ENCODE peak calls at places on chromosomes 12 and 14, in seven cellular contexts. One of them, this sample, is unnamed.

GRCh38 chr12:442235-442884 is 17.4 kb upstream of the B4GALNT3 start:
- DNase-seq in stimulated activated CD4-positive, alpha-beta T cell treated with anti-CD3 and anti-CD28 coated beads, Interleukin-12 subunit alpha, Interleukin-12 subunit beta, amount 100 ng/mL, for 4 hours: no peak
- DNase-seq in T-helper 9 cell: peak; percentile 41
- DNase-seq in right atrium auricular region: peak; percentile 71
- DNase-seq in NCI-H748 treated with DMSO at 0.1 percent for 48 hours: no peak
- DNase-seq in T-helper 22 cell: no peak
- DNase-seq in endothelial cell: peak; percentile 75
- DNase-seq in this sample: peak; percentile 55

GRCh38 chr14:21987937-21988336 is 314.3 kb upstream of the OR4E1 start:
- DNase-seq in T-helper 22 cell: no peak
- DNase-seq in NCI-H748 treated with DMSO at 0.1 percent for 48 hours: no peak
- DNase-seq in T-helper 9 cell: no peak
- DNase-seq in endothelial cell: peak; percentile 44
- DNase-seq in stimulated activated CD4-positive, alpha-beta T cell treated with anti-CD3 and anti-CD28 coated beads, Interleukin-12 subunit alpha, Interleukin-12 subunit beta, amount 100 ng/mL, for 4 hours: no peak
- DNase-seq in right atrium auricular region: no peak
- DNase-seq in this sample: peak; percentile 25

GRCh38 chr12:82299617-82300016 is 58.6 kb downstream of the CCDC59 start:
- DNase-seq in stimulated activated CD4-positive, alpha-beta T cell treated with anti-CD3 and anti-CD28 coated beads, Interleukin-12 subunit alpha, Interleukin-12 subunit beta, amount 100 ng/mL, for 4 hours: no peak
- DNase-seq in endothelial cell: no peak
- DNase-seq in right atrium auricular region: no peak
- DNase-seq in NCI-H748 treated with DMSO at 0.1 percent for 48 hours: no peak
- DNase-seq in T-helper 22 cell: no peak
- DNase-seq in T-helper 9 cell: no peak
- DNase-seq in this sample: no peak

GRCh38 chr14:55077691-55078151 is 26.3 kb downstream of the MAPK1IP1L start:
- DNase-seq in right atrium auricular region: no peak
- DNase-seq in endothelial cell: no peak
- DNase-seq in T-helper 9 cell: no peak
- DNase-seq in stimulated activated CD4-positive, alpha-beta T cell treated with anti-CD3 and anti-CD28 coated beads, Interleukin-12 subunit alpha, Interleukin-12 subunit beta, amount 100 ng/mL, for 4 hours: no peak
- DNase-seq in T-helper 22 cell: no peak
- DNase-seq in NCI-H748 treated with DMSO at 0.1 percent for 48 hours: no peak
- DNase-seq in this sample: no peak

GRCh38 chr12:57127101-57127709 is 1.1 kb upstream of the LRP1 start:
- DNase-seq in stimulated activated CD4-positive, alpha-beta T cell treated with anti-CD3 and anti-CD28 coated beads, Interleukin-12 subunit alpha, Interleukin-12 subunit beta, amount 100 ng/mL, for 4 hours: peak; percentile 18
- DNase-seq in endothelial cell: peak; percentile 63
- DNase-seq in NCI-H748 treated with DMSO at 0.1 percent for 48 hours: peak; percentile 31
- DNase-seq in right atrium auricular region: peak; percentile 81
- DNase-seq in T-helper 22 cell: no peak
- DNase-seq in T-helper 9 cell: peak; percentile 31
- DNase-seq in this sample: peak; percentile 66

GRCh38 chr12:80116735-80117134 is 17.4 kb downstream of the OTOGL start:
- DNase-seq in endothelial cell: no peak
- DNase-seq in NCI-H748 treated with DMSO at 0.1 percent for 48 hours: no peak
- DNase-seq in stimulated activated CD4-positive, alpha-beta T cell treated with anti-CD3 and anti-CD28 coated beads, Interleukin-12 subunit alpha, Interleukin-12 subunit beta, amount 100 ng/mL, for 4 hours: no peak
- DNase-seq in T-helper 22 cell: no peak
- DNase-seq in T-helper 9 cell: no peak
- DNase-seq in right atrium auricular region: no peak
- DNase-seq in this sample: no peak

GRCh38 chr12:97767347-97767746 is 304.7 kb downstream of the RMST start:
- DNase-seq in T-helper 9 cell: no peak
- DNase-seq in T-helper 22 cell: no peak
- DNase-seq in endothelial cell: no peak
- DNase-seq in NCI-H748 treated with DMSO at 0.1 percent for 48 hours: no peak
- DNase-seq in stimulated activated CD4-positive, alpha-beta T cell treated with anti-CD3 and anti-CD28 coated beads, Interleukin-12 subunit alpha, Interleukin-12 subunit beta, amount 100 ng/mL, for 4 hours: no peak
- DNase-seq in right atrium auricular region: no peak
- DNase-seq in this sample: no peak

GRCh38 chr12:22312336-22312735 is 22.2 kb downstream of the ST8SIA1 start:
- DNase-seq in T-helper 22 cell: no peak
- DNase-seq in right atrium auricular region: peak; percentile 80
- DNase-seq in stimulated activated CD4-positive, alpha-beta T cell treated with anti-CD3 and anti-CD28 coated beads, Interleukin-12 subunit alpha, Interleukin-12 subunit beta, amount 100 ng/mL, for 4 hours: no peak
- DNase-seq in T-helper 9 cell: no peak
- DNase-seq in endothelial cell: no peak
- DNase-seq in NCI-H748 treated with DMSO at 0.1 percent for 48 hours: no peak
- DNase-seq in this sample: no peak

GRCh38 chr12:65232490-65233077 is 45.9 kb upstream of the MSRB3 start:
- DNase-seq in T-helper 22 cell: no peak
- DNase-seq in endothelial cell: no peak
- DNase-seq in stimulated activated CD4-positive, alpha-beta T cell treated with anti-CD3 and anti-CD28 coated beads, Interleukin-12 subunit alpha, Interleukin-12 subunit beta, amount 100 ng/mL, for 4 hours: no peak
- DNase-seq in T-helper 9 cell: no peak
- DNase-seq in NCI-H748 treated with DMSO at 0.1 percent for 48 hours: no peak
- DNase-seq in right atrium auricular region: no peak
- DNase-seq in this sample: no peak

GRCh38 chr12:127811988-127812387 is 455.0 kb upstream of the TMEM132C start:
- DNase-seq in T-helper 9 cell: no peak
- DNase-seq in T-helper 22 cell: no peak
- DNase-seq in stimulated activated CD4-positive, alpha-beta T cell treated with anti-CD3 and anti-CD28 coated beads, Interleukin-12 subunit alpha, Interleukin-12 subunit beta, amount 100 ng/mL, for 4 hours: no peak
- DNase-seq in NCI-H748 treated with DMSO at 0.1 percent for 48 hours: peak; percentile 70
- DNase-seq in right atrium auricular region: no peak
- DNase-seq in endothelial cell: no peak
- DNase-seq in this sample: no peak

GRCh38 chr12:110111476-110112334 is 12.5 kb upstream of the IFT81 start:
- DNase-seq in stimulated activated CD4-positive, alpha-beta T cell treated with anti-CD3 and anti-CD28 coated beads, Interleukin-12 subunit alpha, Interleukin-12 subunit beta, amount 100 ng/mL, for 4 hours: no peak
- DNase-seq in right atrium auricular region: no peak
- DNase-seq in T-helper 22 cell: no peak
- DNase-seq in endothelial cell: no peak
- DNase-seq in NCI-H748 treated with DMSO at 0.1 percent for 48 hours: no peak
- DNase-seq in T-helper 9 cell: no peak
- DNase-seq in this sample: no peak

GRCh38 chr12:109625131-109625559 is 51.6 kb downstream of the MVK start:
- DNase-seq in right atrium auricular region: no peak
- DNase-seq in NCI-H748 treated with DMSO at 0.1 percent for 48 hours: no peak
- DNase-seq in T-helper 9 cell: no peak
- DNase-seq in T-helper 22 cell: no peak
- DNase-seq in stimulated activated CD4-positive, alpha-beta T cell treated with anti-CD3 and anti-CD28 coated beads, Interleukin-12 subunit alpha, Interleukin-12 subunit beta, amount 100 ng/mL, for 4 hours: no peak
- DNase-seq in endothelial cell: no peak
- DNase-seq in this sample: no peak

GRCh38 chr12:42172811-42173210 is 28.1 kb upstream of the GXYLT1 start:
- DNase-seq in NCI-H748 treated with DMSO at 0.1 percent for 48 hours: no peak
- DNase-seq in T-helper 9 cell: no peak
- DNase-seq in stimulated activated CD4-positive, alpha-beta T cell treated with anti-CD3 and anti-CD28 coated beads, Interleukin-12 subunit alpha, Interleukin-12 subunit beta, amount 100 ng/mL, for 4 hours: no peak
- DNase-seq in right atrium auricular region: no peak
- DNase-seq in endothelial cell: no peak
- DNase-seq in T-helper 22 cell: no peak
- DNase-seq in this sample: no peak

GRCh38 chr14:104684449-104684821 is 5.0 kb upstream of the INF2 start:
- DNase-seq in T-helper 9 cell: no peak
- DNase-seq in stimulated activated CD4-positive, alpha-beta T cell treated with anti-CD3 and anti-CD28 coated beads, Interleukin-12 subunit alpha, Interleukin-12 subunit beta, amount 100 ng/mL, for 4 hours: no peak
- DNase-seq in NCI-H748 treated with DMSO at 0.1 percent for 48 hours: no peak
- DNase-seq in T-helper 22 cell: no peak
- DNase-seq in endothelial cell: no peak
- DNase-seq in right atrium auricular region: no peak
- DNase-seq in this sample: no peak

GRCh38 chr14:97361181-97361580 is 564.0 kb downstream of the VRK1 start:
- DNase-seq in NCI-H748 treated with DMSO at 0.1 percent for 48 hours: no peak
- DNase-seq in T-helper 22 cell: no peak
- DNase-seq in right atrium auricular region: no peak
- DNase-seq in T-helper 9 cell: no peak
- DNase-seq in stimulated activated CD4-positive, alpha-beta T cell treated with anti-CD3 and anti-CD28 coated beads, Interleukin-12 subunit alpha, Interleukin-12 subunit beta, amount 100 ng/mL, for 4 hours: no peak
- DNase-seq in endothelial cell: no peak
- DNase-seq in this sample: no peak

GRCh38 chr12:27462151-27462694 is 15.7 kb downstream of the SMCO2 start:
- DNase-seq in right atrium auricular region: no peak
- DNase-seq in NCI-H748 treated with DMSO at 0.1 percent for 48 hours: no peak
- DNase-seq in T-helper 22 cell: no peak
- DNase-seq in T-helper 9 cell: no peak
- DNase-seq in stimulated activated CD4-positive, alpha-beta T cell treated with anti-CD3 and anti-CD28 coated beads, Interleukin-12 subunit alpha, Interleukin-12 subunit beta, amount 100 ng/mL, for 4 hours: no peak
- DNase-seq in endothelial cell: no peak
- DNase-seq in this sample: peak; percentile 35

GRCh38 chr12:103169-103981 is 36.8 kb downstream of the IQSEC3 start:
- DNase-seq in right atrium auricular region: no peak
- DNase-seq in stimulated activated CD4-positive, alpha-beta T cell treated with anti-CD3 and anti-CD28 coated beads, Interleukin-12 subunit alpha, Interleukin-12 subunit beta, amount 100 ng/mL, for 4 hours: no peak
- DNase-seq in T-helper 22 cell: no peak
- DNase-seq in NCI-H748 treated with DMSO at 0.1 percent for 48 hours: peak; percentile 38
- DNase-seq in T-helper 9 cell: no peak
- DNase-seq in endothelial cell: no peak
- DNase-seq in this sample: peak; percentile 17

GRCh38 chr12:6049587-6049986 is 74.9 kb downstream of the VWF start:
- DNase-seq in stimulated activated CD4-positive, alpha-beta T cell treated with anti-CD3 and anti-CD28 coated beads, Interleukin-12 subunit alpha, Interleukin-12 subunit beta, amount 100 ng/mL, for 4 hours: no peak
- DNase-seq in T-helper 9 cell: no peak
- DNase-seq in right atrium auricular region: no peak
- DNase-seq in T-helper 22 cell: no peak
- DNase-seq in NCI-H748 treated with DMSO at 0.1 percent for 48 hours: no peak
- DNase-seq in endothelial cell: no peak
- DNase-seq in this sample: no peak

GRCh38 chr14:26925876-26926584 is 328.2 kb upstream of the NOVA1 start:
- DNase-seq in endothelial cell: no peak
- DNase-seq in NCI-H748 treated with DMSO at 0.1 percent for 48 hours: no peak
- DNase-seq in T-helper 9 cell: no peak
- DNase-seq in stimulated activated CD4-positive, alpha-beta T cell treated with anti-CD3 and anti-CD28 coated beads, Interleukin-12 subunit alpha, Interleukin-12 subunit beta, amount 100 ng/mL, for 4 hours: no peak
- DNase-seq in right atrium auricular region: no peak
- DNase-seq in T-helper 22 cell: no peak
- DNase-seq in this sample: no peak

GRCh38 chr12:77220586-77220985 is 155.2 kb upstream of the E2F7 start:
- DNase-seq in NCI-H748 treated with DMSO at 0.1 percent for 48 hours: no peak
- DNase-seq in endothelial cell: no peak
- DNase-seq in stimulated activated CD4-positive, alpha-beta T cell treated with anti-CD3 and anti-CD28 coated beads, Interleukin-12 subunit alpha, Interleukin-12 subunit beta, amount 100 ng/mL, for 4 hours: no peak
- DNase-seq in T-helper 22 cell: no peak
- DNase-seq in right atrium auricular region: no peak
- DNase-seq in T-helper 9 cell: no peak
- DNase-seq in this sample: no peak

GRCh38 chr12:122499991-122500684 is 594 bp downstream of the ZCCHC8 start:
- DNase-seq in NCI-H748 treated with DMSO at 0.1 percent for 48 hours: peak; percentile 53
- DNase-seq in T-helper 22 cell: peak; percentile 20
- DNase-seq in stimulated activated CD4-positive, alpha-beta T cell treated with anti-CD3 and anti-CD28 coated beads, Interleukin-12 subunit alpha, Interleukin-12 subunit beta, amount 100 ng/mL, for 4 hours: no peak
- DNase-seq in T-helper 9 cell: peak; percentile 14
- DNase-seq in endothelial cell: peak; percentile 63
- DNase-seq in right atrium auricular region: peak; percentile 70
- DNase-seq in this sample: peak; percentile 66

GRCh38 chr14:100738704-100739131 is 12.0 kb downstream of the DLK1 start:
- DNase-seq in endothelial cell: no peak
- DNase-seq in right atrium auricular region: no peak
- DNase-seq in T-helper 22 cell: no peak
- DNase-seq in T-helper 9 cell: no peak
- DNase-seq in stimulated activated CD4-positive, alpha-beta T cell treated with anti-CD3 and anti-CD28 coated beads, Interleukin-12 subunit alpha, Interleukin-12 subunit beta, amount 100 ng/mL, for 4 hours: no peak
- DNase-seq in NCI-H748 treated with DMSO at 0.1 percent for 48 hours: no peak
- DNase-seq in this sample: no peak

This sample was measured in activated CD4-positive, alpha-beta T cell treated with anti-CD3 and anti-CD28 coated beads for 36 hours.